ENCODE peak calls at places on chromosome 3, in ten cellular contexts. C is activated B cell treated with CpG ODN at 0.5 μM for 24 hours, O is DMS79 treated with DMSO at 0.1 percent for 48 hours, L is SK-MEL-5, X is omental fat pad, W is iPS-NIHi11, G is bronchial epithelial cell, Q is D341Med, A is T follicular helper cell, K is PC-3. H is an unnamed sample.

GRCh38 chr3:42665050-42665878 is 11.8 kb downstream of the ZBTB47 start:
- DNase-seq in A (no peak), W (no peak), G (no peak), K (no peak), X (no peak), L (no peak), C (no peak), O (no peak), Q (peak), H (no peak)

GRCh38 chr3:79845546-79845945 is 77.7 kb upstream of the ROBO1 start:
- DNase-seq in Q (no peak), O (no peak), W (no peak), X (no peak), K (no peak), C (no peak), A (no peak), L (no peak), G (no peak), H (no peak)

GRCh38 chr3:65935724-65936123 is 103.0 kb downstream of the MAGI1 start:
- DNase-seq in A (no peak), K (peak), G (peak), X (no peak), L (no peak), Q (no peak), C (no peak), W (no peak), O (no peak), H (no peak)

GRCh38 chr3:141764946-141765345 is 1.7 kb downstream of the GRK7 start:
- DNase-seq in X (no peak), O (no peak), L (no peak), A (no peak), W (no peak), K (no peak), C (no peak), G (no peak), Q (peak), H (no peak)

GRCh38 chr3:53354945-53355498 is 7.7 kb upstream of the DCP1A start:
- DNase-seq in C (no peak), W (no peak), A (no peak), G (peak), X (no peak), K (peak), Q (no peak), L (no peak), O (no peak), H (no peak)

GRCh38 chr3:98733055-98733777 is 29.9 kb upstream of the ST3GAL6 start:
- DNase-seq in Q (peak), A (no peak), G (no peak), K (peak), X (no peak), O (peak), C (no peak), W (peak), L (no peak), H (no peak)

GRCh38 chr3:188568750-188569149 is 414.8 kb downstream of the LPP start:
- DNase-seq in G (no peak), C (no peak), Q (no peak), O (no peak), A (no peak), X (no peak), K (no peak), W (no peak), L (peak), H (no peak)

GRCh38 chr3:194633349-194634004 is at the start of gene TMEM44:
- DNase-seq in O (peak), G (peak), Q (peak), A (peak), C (peak), X (no peak), W (peak), K (peak), L (peak), H (peak)

GRCh38 chr3:99895706-99896441 is 78.2 kb downstream of the CMSS1 start:
- DNase-seq in O (no peak), Q (no peak), X (no peak), G (peak), C (no peak), W (no peak), A (no peak), K (peak), L (no peak), H (no peak)

GRCh38 chr3:127736801-127737539 is 64.2 kb downstream of the ABTB1 start:
- DNase-seq in W (no peak), X (no peak), G (no peak), C (no peak), A (no peak), O (no peak), Q (no peak), L (no peak), K (no peak), H (no peak)

GRCh38 chr3:136343873-136344281 is 93.7 kb downstream of the PCCB start:
- DNase-seq in K (peak), Q (no peak), C (no peak), X (peak), O (peak), W (no peak), A (no peak), L (peak), G (peak), H (no peak)

H was measured in naive thymus-derived CD8-positive, alpha-beta T cell.